ENCODE peak calls at places on chromosomes 6 and 20, in four cellular contexts. One of them, this sample, is unnamed.
A peak's percentile ranks its signal among the peaks of the same experiment; 100 is the strongest.

GRCh38 chr6:31639449-31639861 is 13.0 kb downstream of the BAG6 start:
- DNase-seq in activated T-cell treated with anti-CD3 and anti-CD28 coated beads for 1 hour: no peak
- DNase-seq in SW480: no peak
- DNase-seq in cardiac fibroblast: peak; percentile 61
- DNase-seq in this sample: no peak

GRCh38 chr20:10540636-10541493 is 105.8 kb downstream of the SLX4IP start:
- DNase-seq in activated T-cell treated with anti-CD3 and anti-CD28 coated beads for 1 hour: no peak
- DNase-seq in SW480: peak; percentile 88
- DNase-seq in cardiac fibroblast: peak; percentile 94
- DNase-seq in this sample: no peak

GRCh38 chr6:85004283-85005010 is 240.0 kb upstream of the TBX18 start:
- DNase-seq in activated T-cell treated with anti-CD3 and anti-CD28 coated beads for 1 hour: no peak
- DNase-seq in SW480: no peak
- DNase-seq in cardiac fibroblast: peak; percentile 26
- DNase-seq in this sample: no peak

GRCh38 chr6:47534063-47534462 is 56.5 kb downstream of the CD2AP start:
- DNase-seq in activated T-cell treated with anti-CD3 and anti-CD28 coated beads for 1 hour: no peak
- DNase-seq in SW480: no peak
- DNase-seq in cardiac fibroblast: no peak
- DNase-seq in this sample: no peak

GRCh38 chr20:13857961-13858360 is 73.1 kb downstream of the NDUFAF5 start:
- DNase-seq in activated T-cell treated with anti-CD3 and anti-CD28 coated beads for 1 hour: no peak
- DNase-seq in SW480: no peak
- DNase-seq in cardiac fibroblast: no peak
- DNase-seq in this sample: no peak

GRCh38 chr6:81075974-81076373 is 676.5 kb downstream of the TENT5A start:
- DNase-seq in activated T-cell treated with anti-CD3 and anti-CD28 coated beads for 1 hour: no peak
- DNase-seq in SW480: no peak
- DNase-seq in cardiac fibroblast: peak; percentile 24
- DNase-seq in this sample: no peak

GRCh38 chr6:116531675-116532570 is 13.6 kb downstream of the TRAPPC3L start:
- DNase-seq in activated T-cell treated with anti-CD3 and anti-CD28 coated beads for 1 hour: peak; percentile 43
- DNase-seq in SW480: peak; percentile 56
- DNase-seq in cardiac fibroblast: peak; percentile 88
- DNase-seq in this sample: no peak

GRCh38 chr20:64240243-64241015 is 15.1 kb upstream of the PCMTD2 start:
- DNase-seq in activated T-cell treated with anti-CD3 and anti-CD28 coated beads for 1 hour: no peak
- DNase-seq in SW480: no peak
- DNase-seq in cardiac fibroblast: no peak
- DNase-seq in this sample: no peak

GRCh38 chr6:10976571-10976970 is 67.5 kb downstream of the ELOVL2 start:
- DNase-seq in activated T-cell treated with anti-CD3 and anti-CD28 coated beads for 1 hour: no peak
- DNase-seq in SW480: no peak
- DNase-seq in cardiac fibroblast: no peak
- DNase-seq in this sample: no peak

GRCh38 chr20:32436142-32436861 is 78.2 kb downstream of the ASXL1 start:
- DNase-seq in activated T-cell treated with anti-CD3 and anti-CD28 coated beads for 1 hour: no peak
- DNase-seq in SW480: no peak
- DNase-seq in cardiac fibroblast: no peak
- DNase-seq in this sample: no peak